ENCODE peak calls at places on chromosomes 13 and 19, in six cellular contexts. V, C, N, Y, X and K are unnamed samples.
A peak's percentile ranks its signal among the peaks of the same experiment; 100 is the strongest.

GRCh38 chr19:46081928-46082727 is 41.3 kb upstream of the IGFL4 start:
- DNase-seq in V (peak; percentile 70), C (no peak), N (no peak), Y (no peak), X (peak; percentile 26), K (no peak)

GRCh38 chr19:40407714-40408600 is 5.2 kb downstream of the PRX start:
- DNase-seq in V (no peak), C (no peak), N (no peak), Y (no peak), X (no peak), K (no peak)

GRCh38 chr19:6744381-6745288 is 5.2 kb downstream of the TRIP10 start:
- DNase-seq in V (peak; percentile 82), C (peak; percentile 93), N (peak; percentile 94), Y (peak; percentile 90), X (no peak), K (peak; percentile 91)

GRCh38 chr13:74969419-74969818 is 512.5 kb downstream of the TBC1D4 start:
- DNase-seq in V (no peak), C (no peak), N (no peak), Y (no peak), X (no peak), K (no peak)

GRCh38 chr19:31103228-31103627 is 246.0 kb downstream of the TSHZ3 start:
- DNase-seq in V (no peak), C (no peak), N (no peak), Y (no peak), X (no peak), K (no peak)

GRCh38 chr19:44657211-44657921 is 13.7 kb downstream of the PVR start:
- DNase-seq in V (peak; percentile 75), C (peak; percentile 75), N (peak; percentile 71), Y (peak; percentile 71), X (peak; percentile 61), K (peak; percentile 60)

GRCh38 chr13:94712812-94713555 is 639 bp upstream of the SOX21 start:
- DNase-seq in V (peak; percentile 59), C (peak; percentile 35), N (no peak), Y (peak; percentile 78), X (no peak), K (peak; percentile 34)

GRCh38 chr19:46890423-46891170 is 29.8 kb downstream of the ARHGAP35 start:
- DNase-seq in V (peak; percentile 87), C (no peak), N (no peak), Y (no peak), X (no peak), K (no peak)

GRCh38 chr19:38304866-38305429 is 897 bp downstream of the C19orf33 start:
- DNase-seq in V (no peak), C (peak; percentile 50), N (peak; percentile 44), Y (peak; percentile 93), X (peak; percentile 82), K (no peak)

GRCh38 chr13:101869553-101869952 is 417.1 kb downstream of the ITGBL1 start:
- DNase-seq in V (no peak), C (no peak), N (no peak), Y (no peak), X (no peak), K (no peak)

GRCh38 chr19:54287456-54287855 is 6.5 kb upstream of the LILRB2 start:
- DNase-seq in V (peak; percentile 9), C (no peak), N (no peak), Y (no peak), X (no peak), K (no peak)

GRCh38 chr19:1455336-1456120 is 5.6 kb downstream of the APC2 start:
- DNase-seq in V (peak; percentile 55), C (peak; percentile 56), N (no peak), Y (peak; percentile 67), X (no peak), K (peak; percentile 74)

GRCh38 chr19:50717891-50718254 is 1.7 kb downstream of the SHANK1 start:
- DNase-seq in V (no peak), C (no peak), N (no peak), Y (no peak), X (no peak), K (no peak)

GRCh38 chr19:55460670-55461258 is 678 bp downstream of the ISOC2 start:
- DNase-seq in V (peak; percentile 82), C (peak; percentile 89), N (peak; percentile 87), Y (peak; percentile 78), X (peak; percentile 75), K (peak; percentile 86)

GRCh38 chr19:3452456-3453068 is 27.8 kb downstream of the SMIM24 start:
- DNase-seq in V (no peak), C (no peak), N (no peak), Y (no peak), X (no peak), K (no peak)

GRCh38 chr13:93755341-93755740 is 528.7 kb downstream of the GPC6 start:
- DNase-seq in V (no peak), C (no peak), N (no peak), Y (no peak), X (no peak), K (no peak)

GRCh38 chr13:99378985-99379734 is 72.0 kb upstream of the GPR183 start:
- DNase-seq in V (no peak), C (no peak), N (no peak), Y (no peak), X (no peak), K (no peak)

GRCh38 chr13:99380402-99380801 is 73.2 kb upstream of the GPR183 start:
- DNase-seq in V (no peak), C (no peak), N (no peak), Y (no peak), X (no peak), K (no peak)

GRCh38 chr13:99380921-99381645 is 73.9 kb upstream of the GPR183 start:
- DNase-seq in V (no peak), C (no peak), N (no peak), Y (no peak), X (no peak), K (no peak)

GRCh38 chr13:99377641-99378040 is 70.4 kb upstream of the GPR183 start:
- DNase-seq in V (no peak), C (no peak), N (no peak), Y (no peak), X (no peak), K (no peak)

DNA sequence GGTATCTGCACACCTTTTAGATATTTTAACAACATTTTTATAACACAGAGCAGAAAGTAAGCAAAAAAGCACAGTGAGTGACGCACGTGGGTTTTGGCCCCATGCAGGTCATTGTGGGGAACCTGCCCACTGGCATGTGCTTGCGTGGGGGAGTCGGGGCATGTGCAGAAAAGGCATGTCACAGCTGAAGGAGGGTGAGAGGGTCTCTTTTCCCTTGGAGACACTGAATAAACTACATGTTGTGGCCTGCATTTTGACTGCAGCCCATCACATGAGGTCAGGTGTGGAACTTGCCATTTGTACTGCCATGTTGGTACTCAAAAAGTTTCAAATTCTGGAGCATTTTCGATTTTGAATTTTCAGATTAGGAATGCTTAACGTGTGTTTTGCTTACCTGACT is 72.7 kb upstream of the GPR183 start:
- DNase-seq in V (no peak), C (no peak), N (no peak), Y (no peak), X (no peak), K (no peak)
- H3K4me1 ChIP-seq in V (no peaks in the 10 kb centered on the region), C (no peaks in the 10 kb centered on the region), N (no peaks in the 10 kb centered on the region), Y (no peaks in the 10 kb centered on the region), X (no peaks in the 10 kb centered on the region), K (no peaks in the 10 kb centered on the region)

DNA sequence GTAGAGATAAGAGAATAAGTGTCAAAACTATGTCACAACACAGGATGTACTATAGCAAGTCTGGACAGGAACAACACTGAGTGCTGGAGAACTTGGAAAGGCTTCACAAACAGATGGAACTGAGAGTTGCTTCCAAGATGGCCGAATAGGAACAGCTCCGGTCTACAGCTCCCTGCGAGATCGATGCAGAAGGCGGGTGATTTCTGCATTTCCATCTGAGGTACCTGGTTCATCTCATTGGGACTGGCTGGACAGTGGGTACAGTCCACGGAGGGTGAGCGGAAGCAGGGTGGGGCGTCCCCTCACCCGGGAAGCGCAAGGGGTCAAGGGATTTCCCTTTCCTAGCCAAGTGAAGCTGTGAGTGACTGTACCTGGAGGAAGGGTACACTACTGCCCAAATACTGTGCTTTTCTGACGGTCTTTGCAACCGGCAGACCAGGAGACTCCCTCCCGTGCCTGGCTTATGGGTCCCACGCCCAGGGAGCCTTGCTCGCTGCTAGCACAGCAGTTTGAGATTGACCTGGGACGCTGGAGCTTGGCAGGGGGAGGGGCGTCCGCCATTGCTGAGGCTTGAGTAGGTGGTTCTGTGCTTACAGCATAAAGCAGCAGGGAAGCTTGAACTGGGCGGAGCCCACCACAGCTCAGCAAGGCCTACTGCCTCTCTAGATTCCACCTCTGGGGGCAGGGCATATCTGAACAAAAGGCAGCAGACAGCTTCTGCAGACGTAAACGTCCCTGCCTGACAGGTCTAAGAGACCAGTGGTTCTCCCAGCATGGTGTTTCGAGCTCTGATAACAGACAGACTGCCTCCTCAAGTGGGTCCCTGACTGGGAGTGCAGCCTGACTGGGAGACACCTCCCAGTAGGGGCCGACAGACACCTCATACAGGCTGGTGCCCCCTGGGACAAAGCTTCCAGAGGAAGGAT is 46.0 kb downstream of the USP12 start:
- DNase-seq in V (no peak), C (no peak), N (no peak), Y (no peak), X (no peak), K (no peak)
- H3K4me1 ChIP-seq in V (peaks cover 2% of the 10 kb centered on the region), C (peaks cover 12% of the 10 kb centered on the region), N (no peaks in the 10 kb centered on the region), Y (peaks cover 17% of the 10 kb centered on the region), X (no peaks in the 10 kb centered on the region), K (peaks cover 33% of the 10 kb centered on the region)

DNA sequence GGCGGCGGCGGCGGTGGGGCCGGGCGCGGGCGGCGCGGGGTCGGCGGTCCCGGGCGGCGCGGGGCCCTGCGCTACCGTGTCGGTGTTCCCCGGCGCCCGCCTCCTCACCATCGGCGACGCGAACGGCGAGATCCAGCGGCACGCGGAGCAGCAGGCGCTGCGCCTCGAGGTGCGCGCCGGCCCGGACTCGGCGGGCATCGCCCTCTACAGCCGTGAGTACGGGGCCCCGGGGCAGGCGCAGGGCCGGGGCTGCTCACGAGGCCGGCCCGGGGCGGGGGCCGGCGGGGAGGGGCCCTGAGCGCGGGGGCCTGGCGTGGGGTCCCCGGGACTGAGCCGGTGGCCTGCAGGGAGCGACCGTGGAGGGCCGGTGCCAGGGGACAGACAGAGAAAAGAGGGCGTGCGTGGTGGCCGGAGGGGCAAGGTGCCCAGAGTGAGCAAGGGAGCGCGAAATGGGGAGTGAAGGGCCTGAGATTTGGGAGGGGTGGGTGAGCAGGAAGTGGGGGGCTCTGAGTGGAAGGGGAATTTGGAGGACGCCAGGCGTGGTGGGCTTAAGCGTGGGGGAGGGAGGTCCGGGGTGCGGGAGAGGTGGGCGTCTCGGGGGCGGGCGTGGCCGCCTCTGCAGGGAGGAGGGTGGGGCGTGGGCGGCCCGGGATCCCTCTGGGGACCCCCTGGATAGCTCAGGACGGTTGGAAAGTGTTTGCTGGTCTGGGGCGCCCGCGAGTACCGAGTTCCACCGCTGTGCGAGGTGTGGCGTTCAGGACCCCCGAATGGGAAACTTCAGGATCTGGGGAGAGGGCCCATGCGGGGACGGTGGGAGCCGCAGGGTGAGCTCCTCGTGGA is 578 bp downstream of the CARM1 start:
- DNase-seq in V (no peak), C (peak; percentile 64), N (peak; percentile 61), Y (peak; percentile 41), X (no peak), K (peak; percentile 58)
- H3K4me1 ChIP-seq in V (peaks cover 5% of the 10 kb centered on the region), C (peaks cover 2% of the 10 kb centered on the region), N (peaks cover 5% of the 10 kb centered on the region), Y (peaks cover 46% of the 10 kb centered on the region), X (peaks cover 9% of the 10 kb centered on the region), K (peaks cover 31% of the 10 kb centered on the region)

GRCh38 chr13:24277721-24278120 is 31.7 kb upstream of the C1QTNF9 start:
- DNase-seq in V (no peak), C (no peak), N (no peak), Y (no peak), X (no peak), K (no peak)

GRCh38 chr13:24274452-24274971 is 34.9 kb upstream of the C1QTNF9 start:
- DNase-seq in V (peak; percentile 72), C (peak; percentile 60), N (peak; percentile 34), Y (peak; percentile 40), X (no peak), K (no peak)

GRCh38 chr13:24273926-24274325 is 35.5 kb upstream of the C1QTNF9 start:
- DNase-seq in V (no peak), C (no peak), N (no peak), Y (no peak), X (no peak), K (no peak)

GRCh38 chr13:24275041-24275440 is 34.3 kb upstream of the C1QTNF9 start:
- DNase-seq in V (no peak), C (no peak), N (no peak), Y (peak; percentile 9), X (no peak), K (no peak)

GRCh38 chr13:24276310-24276709 is 33.1 kb upstream of the C1QTNF9 start:
- DNase-seq in V (no peak), C (no peak), N (no peak), Y (no peak), X (no peak), K (no peak)
- H3K4me1 ChIP-seq in V (peaks cover 3% of the 10 kb centered on the region), C (peaks cover 4% of the 10 kb centered on the region), N (peaks cover 4% of the 10 kb centered on the region), Y (peaks cover 18% of the 10 kb centered on the region), X (peaks cover 15% of the 10 kb centered on the region), K (no peaks in the 10 kb centered on the region)